ENCODE peak calls at places on chromosomes 3 and 15, in four cellular contexts. One of them, this sample, is unnamed. For H3K27me3, the result is how much of the 10 kb centered on the place peaks cover.

GRCh38 chr15:65072027-65072426 is 4.2 kb upstream of the RASL12 start:
- DNase-seq in mesendoderm: no peak
- DNase-seq in H1: no peak
- DNase-seq in GM23248: peak
- DNase-seq in this sample: no peak

GRCh38 chr3:131501949-131502348 is 822 bp downstream of the MRPL3 start:
- DNase-seq in GM23248: no peak
- DNase-seq in H1: no peak
- DNase-seq in mesendoderm: peak
- DNase-seq in this sample: no peak

GRCh38 chr3:123284399-123285010 is 82.8 kb downstream of the SEC22A start:
- DNase-seq in GM23248: no peak
- DNase-seq in mesendoderm: no peak
- DNase-seq in H1: no peak
- DNase-seq in this sample: no peak

GRCh38 chr3:8987673-8988655 is 24.7 kb upstream of the RAD18 start:
- DNase-seq in H1: peak
- DNase-seq in GM23248: peak
- DNase-seq in mesendoderm: peak
- DNase-seq in this sample: peak

GRCh38 chr3:135694142-135694541 is 271.4 kb upstream of the PPP2R3A start:
- DNase-seq in GM23248: no peak
- DNase-seq in H1: peak
- DNase-seq in mesendoderm: peak
- DNase-seq in this sample: peak

GRCh38 chr3:154473769-154474168 is 43.8 kb upstream of the GPR149 start:
- DNase-seq in H1: no peak
- DNase-seq in GM23248: no peak
- DNase-seq in mesendoderm: no peak
- DNase-seq in this sample: no peak

GRCh38 chr3:48410205-48411040 is 19.5 kb downstream of the PLXNB1 start:
- DNase-seq in mesendoderm: no peak
- DNase-seq in GM23248: no peak
- DNase-seq in H1: no peak
- DNase-seq in this sample: no peak

GRCh38 chr15:73573572-73573971 is 59.6 kb downstream of the NPTN start:
- DNase-seq in GM23248: peak
- DNase-seq in H1: no peak
- DNase-seq in mesendoderm: no peak
- DNase-seq in this sample: no peak

GRCh38 chr3:30352919-30353318 is 253.5 kb upstream of the TGFBR2 start:
- DNase-seq in H1: no peak
- DNase-seq in mesendoderm: no peak
- DNase-seq in GM23248: no peak
- DNase-seq in this sample: no peak

GRCh38 chr15:100241572-100242479 is 99.9 kb downstream of the ADAMTS17 start:
- DNase-seq in mesendoderm: peak
- DNase-seq in GM23248: peak
- DNase-seq in H1: no peak
- DNase-seq in this sample: no peak

GRCh38 chr3:23129817-23130216 is 73.3 kb upstream of the UBE2E2 start:
- DNase-seq in mesendoderm: no peak
- DNase-seq in GM23248: no peak
- DNase-seq in H1: no peak
- DNase-seq in this sample: no peak

GRCh38 chr15:61069369-61070075 is 159.6 kb downstream of the RORA start:
- DNase-seq in GM23248: no peak
- DNase-seq in H1: no peak
- DNase-seq in mesendoderm: no peak
- DNase-seq in this sample: no peak

GRCh38 chr15:71085809-71086208 is 29.5 kb upstream of the THSD4 start:
- DNase-seq in GM23248: no peak
- DNase-seq in mesendoderm: peak
- DNase-seq in H1: peak
- DNase-seq in this sample: peak

GRCh38 chr15:48790716-48791115 is 20.2 kb downstream of the CEP152 start:
- DNase-seq in mesendoderm: no peak
- DNase-seq in H1: no peak
- DNase-seq in GM23248: peak
- DNase-seq in this sample: no peak

GRCh38 chr15:75452364-75452967 is 976 bp upstream of the SIN3A start:
- DNase-seq in H1: no peak
- DNase-seq in mesendoderm: peak
- DNase-seq in GM23248: peak
- DNase-seq in this sample: peak

GRCh38 chr3:65672071-65672470 is 366.6 kb downstream of the MAGI1 start:
- DNase-seq in mesendoderm: no peak
- DNase-seq in GM23248: no peak
- DNase-seq in H1: no peak
- DNase-seq in this sample: no peak

GRCh38 chr15:32908135-32908801 is 190.5 kb downstream of the GREM1 start:
- DNase-seq in H1: no peak
- DNase-seq in mesendoderm: no peak
- DNase-seq in GM23248: no peak
- DNase-seq in this sample: no peak

GRCh38 chr3:168096210-168096795 is 579 bp upstream of the GOLIM4 start:
- DNase-seq in H1: no peak
- DNase-seq in GM23248: peak
- DNase-seq in mesendoderm: peak
- DNase-seq in this sample: no peak

GRCh38 chr3:116233921-116234320 is 211.4 kb downstream of the LSAMP start:
- DNase-seq in GM23248: no peak
- DNase-seq in mesendoderm: no peak
- DNase-seq in H1: no peak
- DNase-seq in this sample: no peak

GRCh38 chr3:128335621-128336296 is 130.9 kb downstream of the DNAJB8 start:
- DNase-seq in GM23248: no peak
- DNase-seq in H1: no peak
- DNase-seq in mesendoderm: peak
- DNase-seq in this sample: no peak

GRCh38 chr3:20185364-20185732 is 658 bp downstream of the SGO1 start:
- DNase-seq in H1: no peak
- DNase-seq in mesendoderm: peak
- DNase-seq in GM23248: peak
- DNase-seq in this sample: no peak

GRCh38 chr15:40283615-40284306 is 897 bp upstream of the ANKRD63 start:
- DNase-seq in H1: no peak
- DNase-seq in GM23248: no peak
- DNase-seq in mesendoderm: peak
- DNase-seq in this sample: no peak
- H3K27me3 ChIP-seq in H1: under half
- H3K27me3 ChIP-seq in GM23248: under half
- H3K27me3 ChIP-seq in mesendoderm: under half
- H3K27me3 ChIP-seq in this sample: under half

GRCh38 chr15:37109952-37110630 is 9.7 kb upstream of the MEIS2 start:
- DNase-seq in GM23248: peak
- DNase-seq in mesendoderm: no peak
- DNase-seq in H1: no peak
- DNase-seq in this sample: no peak

GRCh38 chr15:37109151-37109912 is 9.0 kb upstream of the MEIS2 start:
- DNase-seq in GM23248: no peak
- DNase-seq in H1: no peak
- DNase-seq in mesendoderm: peak
- DNase-seq in this sample: no peak

GRCh38 chr15:37112963-37113362 is 12.6 kb upstream of the MEIS2 start:
- DNase-seq in mesendoderm: no peak
- DNase-seq in GM23248: no peak
- DNase-seq in H1: no peak
- DNase-seq in this sample: no peak

GRCh38 chr15:37111427-37111717 is 11.0 kb upstream of the MEIS2 start:
- DNase-seq in mesendoderm: no peak
- DNase-seq in H1: no peak
- DNase-seq in GM23248: no peak
- DNase-seq in this sample: no peak

DNA sequence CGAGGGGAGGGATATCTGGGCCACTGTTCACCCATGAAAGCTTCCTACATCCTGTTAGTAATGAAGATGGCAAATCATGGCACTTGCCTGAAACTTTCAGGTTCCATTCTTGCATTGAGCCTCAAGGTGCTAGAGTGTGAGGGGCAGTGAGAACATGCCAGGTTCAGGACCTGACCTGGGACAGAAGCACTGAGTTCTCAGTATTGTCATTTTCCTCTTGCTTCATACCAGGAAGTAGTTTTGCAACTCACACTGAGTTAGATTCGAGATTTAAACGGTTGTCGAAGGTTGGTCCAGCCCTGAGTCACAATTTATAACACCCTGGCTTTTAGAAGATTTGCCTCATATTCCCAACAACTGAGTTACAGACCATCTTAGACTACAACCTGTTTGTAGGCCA is 11.8 kb upstream of the MEIS2 start:
- DNase-seq in GM23248: peak
- DNase-seq in H1: no peak
- DNase-seq in mesendoderm: no peak
- DNase-seq in this sample: no peak
- H3K27me3 ChIP-seq in GM23248: under half
- H3K27me3 ChIP-seq in H1: under half
- H3K27me3 ChIP-seq in mesendoderm: under half
- H3K27me3 ChIP-seq in this sample: under half

GRCh38 chr15:79051941-79052731 is 38.4 kb downstream of the RASGRF1 start:
- DNase-seq in GM23248: no peak
- DNase-seq in H1: no peak
- DNase-seq in mesendoderm: no peak
- DNase-seq in this sample: no peak

GRCh38 chr15:79057050-79057449 is 33.5 kb downstream of the RASGRF1 start:
- DNase-seq in GM23248: no peak
- DNase-seq in H1: no peak
- DNase-seq in mesendoderm: no peak
- DNase-seq in this sample: no peak

GRCh38 chr15:79050977-79051376 is 39.6 kb downstream of the RASGRF1 start:
- DNase-seq in mesendoderm: no peak
- DNase-seq in H1: no peak
- DNase-seq in GM23248: no peak
- DNase-seq in this sample: no peak

GRCh38 chr15:79054350-79054749 is 36.2 kb downstream of the RASGRF1 start:
- DNase-seq in mesendoderm: no peak
- DNase-seq in GM23248: no peak
- DNase-seq in H1: no peak
- DNase-seq in this sample: no peak

GRCh38 chr15:79053894-79054293 is 36.7 kb downstream of the RASGRF1 start:
- DNase-seq in H1: no peak
- DNase-seq in mesendoderm: no peak
- DNase-seq in GM23248: no peak
- DNase-seq in this sample: no peak
- H3K27me3 ChIP-seq in H1: under half
- H3K27me3 ChIP-seq in mesendoderm: under half
- H3K27me3 ChIP-seq in GM23248: under half
- H3K27me3 ChIP-seq in this sample: under half

GRCh38 chr15:39285066-39285465 is 295.8 kb upstream of the THBS1 start:
- DNase-seq in GM23248: no peak
- DNase-seq in H1: no peak
- DNase-seq in mesendoderm: no peak
- DNase-seq in this sample: no peak

GRCh38 chr15:39283531-39283930 is 297.3 kb upstream of the THBS1 start:
- DNase-seq in mesendoderm: no peak
- DNase-seq in H1: no peak
- DNase-seq in GM23248: no peak
- DNase-seq in this sample: no peak

GRCh38 chr15:39285663-39286062 is 295.2 kb upstream of the THBS1 start:
- DNase-seq in mesendoderm: no peak
- DNase-seq in GM23248: peak
- DNase-seq in H1: no peak
- DNase-seq in this sample: no peak

GRCh38 chr15:39287322-39288195 is 293.3 kb upstream of the THBS1 start:
- DNase-seq in H1: no peak
- DNase-seq in mesendoderm: no peak
- DNase-seq in GM23248: peak
- DNase-seq in this sample: no peak

GRCh38 chr15:39286706-39287105 is 294.2 kb upstream of the THBS1 start:
- DNase-seq in mesendoderm: no peak
- DNase-seq in H1: no peak
- DNase-seq in GM23248: no peak
- DNase-seq in this sample: no peak
- H3K27me3 ChIP-seq in mesendoderm: under half
- H3K27me3 ChIP-seq in H1: under half
- H3K27me3 ChIP-seq in GM23248: under half
- H3K27me3 ChIP-seq in this sample: under half

GRCh38 chr15:40366204-40367037 is 8.4 kb downstream of the DISP2 start:
- DNase-seq in H1: no peak
- DNase-seq in mesendoderm: no peak
- DNase-seq in GM23248: no peak
- DNase-seq in this sample: no peak
- H3K27me3 ChIP-seq in H1: under half
- H3K27me3 ChIP-seq in mesendoderm: under half
- H3K27me3 ChIP-seq in GM23248: under half
- H3K27me3 ChIP-seq in this sample: under half

GRCh38 chr15:94230886-94231727 is at the start of gene MCTP2:
- DNase-seq in GM23248: peak
- DNase-seq in mesendoderm: peak
- DNase-seq in H1: peak
- DNase-seq in this sample: no peak
- H3K27me3 ChIP-seq in GM23248: under half
- H3K27me3 ChIP-seq in mesendoderm: under half
- H3K27me3 ChIP-seq in H1: under half
- H3K27me3 ChIP-seq in this sample: under half

DNA sequence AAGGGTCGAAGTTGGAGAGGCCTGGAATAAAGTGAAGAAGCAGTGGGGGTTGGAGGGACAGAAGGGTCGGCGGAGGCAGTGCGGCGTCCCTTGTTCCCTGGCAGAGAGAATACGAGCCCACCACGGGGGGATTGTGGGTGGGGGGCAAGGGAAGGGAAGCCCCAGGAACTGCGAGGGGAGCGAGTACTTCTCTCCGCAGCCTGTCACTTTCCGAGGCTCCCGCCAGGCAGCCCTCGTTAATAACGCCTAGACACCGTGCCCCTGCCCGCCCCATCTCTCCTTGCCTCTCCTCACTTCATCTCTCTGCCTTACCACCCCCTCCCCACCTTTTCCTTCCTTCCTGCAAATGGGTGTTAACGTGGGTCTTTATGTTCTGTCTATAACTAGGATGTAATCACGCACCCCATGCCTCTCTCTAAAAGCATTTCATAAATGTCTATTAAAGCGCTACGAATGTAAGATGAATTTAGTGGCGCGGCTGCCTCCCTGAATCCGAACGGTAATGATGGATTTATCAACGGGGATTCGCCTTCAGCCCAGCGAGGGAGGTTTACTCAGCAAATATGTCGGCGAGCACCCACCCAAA is 13.7 kb downstream of the NR2F2 start:
- DNase-seq in mesendoderm: no peak
- DNase-seq in GM23248: no peak
- DNase-seq in H1: no peak
- DNase-seq in this sample: no peak
- H3K27me3 ChIP-seq in mesendoderm: half or more
- H3K27me3 ChIP-seq in GM23248: under half
- H3K27me3 ChIP-seq in H1: half or more
- H3K27me3 ChIP-seq in this sample: half or more

This sample was measured in iPS DF 6.9.